ENCODE peak calls at places on chromosomes 4 and X, in six cellular contexts. Q, H, U, V, X and J are unnamed samples.
A peak's percentile ranks its signal among the peaks of the same experiment; 100 is the strongest.

GRCh38 chr4:74659576-74660411 is 134.5 kb downstream of the BTC start:
- DNase-seq in Q (no peak), H (peak; percentile 100), U (peak; percentile 59), V (no peak), X (peak; percentile 5), J (peak; percentile 99)

GRCh38 chr4:40301592-40301991 is 33.5 kb upstream of the CHRNA9 start:
- DNase-seq in Q (no peak), H (no peak), U (no peak), V (peak; percentile 47), X (no peak), J (no peak)

GRCh38 chr4:169975131-169975836 is 50.9 kb downstream of the MFAP3L start:
- DNase-seq in Q (no peak), H (no peak), U (no peak), V (no peak), X (no peak), J (no peak)

GRCh38 chrX:25020391-25021131 is 4.8 kb upstream of the ARX start:
- DNase-seq in Q (no peak), H (no peak), U (no peak), V (no peak), X (no peak), J (no peak)

GRCh38 chr4:185020293-185020808 is 2.1 kb downstream of the HELT start:
- DNase-seq in Q (no peak), H (no peak), U (no peak), V (no peak), X (no peak), J (peak; percentile 27)

GRCh38 chr4:44927361-44928061 is 201.2 kb upstream of the GNPDA2 start:
- DNase-seq in Q (no peak), H (peak; percentile 54), U (no peak), V (no peak), X (no peak), J (peak; percentile 31)

GRCh38 chr4:142354041-142354440 is 492.1 kb downstream of the INPP4B start:
- DNase-seq in Q (no peak), H (no peak), U (no peak), V (no peak), X (no peak), J (no peak)

GRCh38 chrX:40531056-40531826 is 49.5 kb upstream of the ATP6AP2 start:
- DNase-seq in Q (no peak), H (no peak), U (no peak), V (no peak), X (peak; percentile 40), J (no peak)

GRCh38 chrX:1249101-1249887 is 19.3 kb upstream of the CSF2RA start:
- DNase-seq in Q (peak; percentile 19), H (no peak), U (peak; percentile 36), V (peak; percentile 76), X (no peak), J (no peak)

GRCh38 chrX:86137071-86137470 is 11.2 kb upstream of the DACH2 start:
- DNase-seq in Q (no peak), H (no peak), U (no peak), V (no peak), X (no peak), J (peak; percentile 31)

GRCh38 chrX:107678957-107679740 is 50.8 kb downstream of the PRPS1 start:
- DNase-seq in Q (peak; percentile 52), H (peak; percentile 87), U (peak; percentile 65), V (peak; percentile 93), X (no peak), J (peak; percentile 79)

GRCh38 chr4:118948545-118949144 is 60.0 kb downstream of the SYNPO2 start:
- DNase-seq in Q (no peak), H (no peak), U (no peak), V (no peak), X (no peak), J (no peak)

GRCh38 chr4:151933122-151933827 is 172.5 kb upstream of the GATB start:
- DNase-seq in Q (no peak), H (no peak), U (no peak), V (no peak), X (no peak), J (no peak)

GRCh38 chrX:130834149-130834548 is 68.9 kb downstream of the ENOX2 start:
- DNase-seq in Q (no peak), H (peak; percentile 6), U (no peak), V (no peak), X (no peak), J (no peak)

GRCh38 chrX:55340896-55341433 is 76.2 kb upstream of the PAGE3 start:
- DNase-seq in Q (no peak), H (no peak), U (no peak), V (no peak), X (no peak), J (no peak)

GRCh38 chrX:55342533-55343501 is 78.1 kb upstream of the PAGE3 start:
- DNase-seq in Q (peak; percentile 56), H (peak; percentile 22), U (peak; percentile 53), V (no peak), X (no peak), J (no peak)
- TF ChIP-seq CTCF in Q (peak; percentile 58), H (peak; percentile 48), U (peak; percentile 50), V (peak; percentile 32), X (no peak), J (peak; percentile 20)

GRCh38 chr4:57109530-57109846 is 697 bp downstream of the IGFBP7 start:
- DNase-seq in Q (no peak), H (no peak), U (no peak), V (no peak), X (no peak), J (no peak)
- H3K4me3 ChIP-seq in Q (peak overlapping the region; percentile 25), H (peak overlapping the region; percentile 65), U (peak overlapping the region; percentile 62), V (peak overlapping the region; percentile 68), X (peak overlapping the region; percentile 49), J (peak overlapping the region; percentile 71)

DNA sequence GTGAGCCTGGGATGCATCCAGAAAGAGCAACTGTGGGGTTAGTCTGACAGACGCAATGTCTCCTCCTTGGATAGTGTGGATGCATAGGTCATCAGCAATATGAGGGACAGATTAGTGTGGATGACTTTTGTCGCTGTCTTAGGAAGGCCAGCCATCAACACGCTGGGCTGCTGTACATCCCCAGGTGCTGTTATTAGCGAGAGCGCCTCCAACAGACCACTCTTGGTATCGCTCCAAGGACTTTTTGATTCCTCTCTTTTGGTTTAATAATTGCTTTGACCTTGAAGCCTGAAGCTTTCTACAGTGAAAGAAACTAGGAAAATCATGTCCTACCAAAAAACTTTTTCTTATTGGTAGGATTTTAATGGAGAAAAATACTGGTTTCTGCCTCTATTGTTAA is 76.7 kb downstream of the TMEM131L start:
- DNase-seq in Q (no peak), H (no peak), U (no peak), V (no peak), X (no peak), J (no peak)
- TF ChIP-seq CTCF in Q (no peak), H (peak; percentile 3), U (no peak), V (no peak), X (no peak), J (no peak)

GRCh38 chr4:54061067-54061466 is 3.3 kb downstream of the CHIC2 start:
- DNase-seq in Q (no peak), H (no peak), U (no peak), V (no peak), X (no peak), J (no peak)

GRCh38 chr4:54054501-54054900 is 9.9 kb downstream of the CHIC2 start:
- DNase-seq in Q (no peak), H (no peak), U (no peak), V (no peak), X (no peak), J (no peak)

GRCh38 chr4:54055494-54055893 is 8.9 kb downstream of the CHIC2 start:
- DNase-seq in Q (no peak), H (no peak), U (no peak), V (no peak), X (no peak), J (no peak)

GRCh38 chr4:54056360-54056759 is 8.0 kb downstream of the CHIC2 start:
- DNase-seq in Q (no peak), H (no peak), U (no peak), V (no peak), X (no peak), J (no peak)

GRCh38 chr4:54058171-54058570 is 6.2 kb downstream of the CHIC2 start:
- DNase-seq in Q (no peak), H (no peak), U (no peak), V (no peak), X (no peak), J (no peak)
- H3K4me3 ChIP-seq in Q (no peak overlapping the region), H (no peak overlapping the region), U (no peak overlapping the region), V (no peak overlapping the region), X (no peak overlapping the region), J (no peak overlapping the region)

GRCh38 chr4:78644063-78644691 is 92.6 kb downstream of the ANXA3 start:
- DNase-seq in Q (no peak), H (no peak), U (no peak), V (no peak), X (no peak), J (no peak)

GRCh38 chr4:78634011-78634664 is 82.6 kb downstream of the ANXA3 start:
- DNase-seq in Q (no peak), H (peak; percentile 55), U (no peak), V (peak; percentile 74), X (peak; percentile 6), J (no peak)

GRCh38 chr4:78642934-78643333 is 91.4 kb downstream of the ANXA3 start:
- DNase-seq in Q (no peak), H (no peak), U (peak; percentile 75), V (no peak), X (no peak), J (no peak)

DNA sequence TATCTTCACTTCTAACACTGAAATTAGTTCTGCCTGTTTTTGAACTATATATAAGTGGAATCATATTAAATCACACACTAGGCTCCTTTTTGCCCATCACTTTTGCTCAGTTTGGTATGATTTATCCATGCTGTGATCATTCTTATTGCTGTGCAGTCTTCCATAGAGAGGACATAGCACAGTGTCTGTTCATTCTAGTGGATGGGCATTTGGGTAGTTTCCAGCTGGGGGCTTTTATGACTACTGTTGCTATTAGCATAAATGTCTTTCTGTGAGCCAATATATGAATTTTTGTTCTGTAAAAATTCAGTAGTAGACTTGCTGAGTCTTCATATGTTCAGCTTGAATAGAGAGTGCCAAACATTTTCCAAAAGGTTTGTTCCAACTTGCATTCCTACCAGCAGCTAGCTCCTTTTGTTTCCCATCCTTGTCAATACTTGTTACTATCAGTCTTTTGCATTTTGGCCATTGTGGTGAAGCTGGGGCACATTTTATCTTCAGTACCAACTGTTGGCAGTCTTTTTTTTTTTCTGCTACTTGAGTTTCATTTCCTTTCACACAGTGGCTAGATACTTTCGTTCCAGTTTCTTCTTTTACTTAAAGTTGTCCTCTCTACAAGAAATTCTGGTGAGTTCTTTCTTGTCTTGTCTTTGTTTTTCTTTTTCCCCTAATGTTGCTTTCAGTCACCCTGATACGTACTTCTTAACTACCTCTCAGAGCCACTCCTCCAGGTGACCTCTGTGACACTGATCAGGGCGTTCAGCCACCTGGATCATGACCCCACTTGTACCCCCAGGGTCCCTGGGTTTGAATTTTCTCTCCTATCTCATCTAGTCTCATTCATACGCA is 87.0 kb downstream of the ANXA3 start:
- DNase-seq in Q (no peak), H (no peak), U (no peak), V (no peak), X (no peak), J (no peak)
- TF ChIP-seq CTCF in Q (no peak), H (no peak), U (no peak), V (no peak), X (no peak), J (no peak)

GRCh38 chr4:182418054-182418734 is 175.0 kb downstream of the TENM3 start:
- DNase-seq in Q (no peak), H (no peak), U (no peak), V (no peak), X (no peak), J (no peak)
- H3K4me3 ChIP-seq in Q (no peak overlapping the region), H (no peak overlapping the region), U (no peak overlapping the region), V (no peak overlapping the region), X (no peak overlapping the region), J (no peak overlapping the region)